ENCODE peak calls at places on chromosomes 11 and 22, in eight cellular contexts. A is pancreas; M is fibroblast of pulmonary artery; X is body of pancreas; Z is AG04450; B is cardiac fibroblast; U is Peyer's patch; G is CD8-positive, alpha-beta T cell. C is an unnamed sample.

GRCh38 chr22:23233746-23234408 is 53.6 kb downstream of the BCR start:
- DNase-seq in A (no peak), M (peak), X (no peak), Z (peak), B (peak), U (no peak), G (no peak), C (no peak)

GRCh38 chr11:119585038-119585666 is 143.8 kb downstream of the NECTIN1 start:
- DNase-seq in A (peak), M (no peak), X (peak), Z (no peak), B (no peak), U (peak), G (no peak), C (peak)

GRCh38 chr22:43789452-43789851 is 22.7 kb downstream of the EFCAB6 start:
- DNase-seq in A (peak), M (peak), X (peak), Z (peak), B (peak), U (no peak), G (no peak), C (peak)

GRCh38 chr11:84673753-84674152 is 953.4 kb downstream of the DLG2 start:
- DNase-seq in A (no peak), M (no peak), X (no peak), Z (no peak), B (no peak), U (no peak), G (no peak), C (peak)

GRCh38 chr22:46674906-46675305 is 54.7 kb downstream of the GRAMD4 start:
- DNase-seq in A (no peak), M (no peak), X (no peak), Z (no peak), B (no peak), U (no peak), G (no peak), C (no peak)

GRCh38 chr11:33317662-33318061 is 60.5 kb downstream of the HIPK3 start:
- DNase-seq in A (no peak), M (no peak), X (no peak), Z (no peak), B (no peak), U (no peak), G (no peak), C (peak)

GRCh38 chr11:61544466-61544865 is 35.9 kb downstream of the LRRC10B start:
- DNase-seq in A (no peak), M (no peak), X (no peak), Z (no peak), B (no peak), U (no peak), G (no peak), C (no peak)

GRCh38 chr11:68749061-68749491 is 2.2 kb downstream of the TESMIN start:
- DNase-seq in A (no peak), M (no peak), X (no peak), Z (no peak), B (peak), U (no peak), G (no peak), C (no peak)

GRCh38 chr11:92376146-92376599 is 151.6 kb downstream of the FAT3 start:
- DNase-seq in A (no peak), M (peak), X (no peak), Z (peak), B (no peak), U (no peak), G (no peak), C (no peak)

GRCh38 chr11:123561046-123561781 is 93.2 kb downstream of the SCN3B start:
- DNase-seq in A (peak), M (peak), X (peak), Z (no peak), B (peak), U (no peak), G (no peak), C (peak)
- H3K4me3 ChIP-seq in A (peak), M (no peak), X (no peak), Z (peak), B (peak), U (peak), G (peak), C (no peak)

DNA sequence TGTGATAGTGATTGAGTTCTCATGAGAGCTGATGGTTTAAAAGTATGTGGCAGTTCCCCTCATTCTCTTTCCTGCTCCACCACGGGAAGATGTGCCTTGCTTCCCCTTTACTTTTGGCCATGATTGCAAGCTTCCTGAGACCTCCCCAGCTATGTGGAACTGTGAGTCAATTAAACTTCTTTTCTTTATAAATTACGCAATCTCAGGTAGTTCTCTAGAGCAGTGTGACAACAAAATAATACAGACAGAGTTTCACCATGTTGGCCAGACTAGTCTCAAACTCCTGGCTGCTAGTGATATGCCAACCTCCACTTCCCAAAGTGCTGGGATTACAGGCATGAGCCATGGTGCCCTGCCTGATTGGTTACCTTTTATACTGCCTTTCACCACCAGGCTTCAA is 755.2 kb downstream of the METTL15 start:
- DNase-seq in A (no peak), M (no peak), X (no peak), Z (no peak), B (no peak), U (no peak), G (no peak), C (peak)
- TF ChIP-seq CTCF in A (no peak), M (no peak), X (no peak), Z (no peak), B (no peak), U (no peak), G (no peak), C (no peak)

DNA sequence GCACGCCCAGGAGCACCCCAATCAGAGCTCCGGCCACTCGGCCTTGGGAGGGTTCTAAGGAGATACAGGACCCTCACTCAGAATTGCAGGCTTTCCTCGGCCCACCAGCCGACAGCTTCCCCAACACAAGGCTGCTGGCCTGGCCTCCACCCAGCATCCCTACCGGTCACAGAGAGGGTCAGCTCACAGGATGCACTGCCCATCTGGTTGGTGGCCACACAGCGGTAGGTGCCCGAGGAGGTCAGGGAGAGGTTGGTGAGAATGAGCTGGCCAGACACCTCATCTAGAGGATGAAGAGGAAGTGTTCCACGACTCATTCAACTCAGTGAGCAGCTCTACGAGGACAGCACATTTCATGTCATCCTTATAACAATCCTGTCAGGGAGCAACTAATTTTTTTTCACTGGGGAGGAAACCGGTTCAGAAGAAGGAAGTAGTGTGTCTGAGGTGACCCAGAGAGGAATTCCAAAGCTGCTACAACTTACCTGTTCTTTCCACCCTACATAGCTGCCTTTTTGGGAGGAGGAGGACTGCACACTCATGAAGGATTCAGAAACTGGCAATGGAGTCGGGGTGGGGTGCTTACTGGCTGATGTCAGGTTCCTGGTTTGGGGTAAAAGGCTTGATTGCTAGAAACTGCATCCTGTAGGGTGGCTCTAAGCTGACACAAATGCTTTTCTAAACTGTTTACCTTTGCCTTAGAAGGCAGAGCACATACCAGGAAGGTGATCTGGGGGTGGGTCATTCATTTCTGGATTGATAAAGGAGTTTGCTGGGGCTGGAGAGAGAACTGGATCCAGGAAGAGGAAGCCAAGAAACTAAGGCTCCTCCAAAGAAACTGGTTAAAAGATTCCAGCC is 3.3 kb downstream of the VSIG2 start:
- DNase-seq in A (no peak), M (no peak), X (no peak), Z (no peak), B (no peak), U (no peak), G (no peak), C (peak)
- H3K4me3 ChIP-seq in A (no peak), M (no peak), X (no peak), Z (no peak), B (no peak), U (no peak), G (no peak), C (no peak)

GRCh38 chr11:123597859-123598258 is 56.6 kb downstream of the SCN3B start:
- DNase-seq in A (no peak), M (no peak), X (no peak), Z (no peak), B (no peak), U (no peak), G (no peak), C (no peak)
- TF ChIP-seq CTCF in A (no peak), M (no peak), X (no peak), Z (no peak), B (peak), U (no peak), G (no peak), C (peak)

GRCh38 chr11:66546966-66547661 is 411 bp downstream of the ACTN3 start:
- DNase-seq in A (no peak), M (no peak), X (no peak), Z (no peak), B (no peak), U (no peak), G (no peak), C (no peak)
- H3K4me3 ChIP-seq in A (peak), M (no peak), X (no peak), Z (no peak), B (no peak), U (peak), G (no peak), C (no peak)

GRCh38 chr22:42270512-42271190 is at the start of gene TCF20:
- DNase-seq in A (peak), M (peak), X (peak), Z (no peak), B (peak), U (peak), G (peak), C (peak)

GRCh38 chr22:42268852-42269406 is 1.5 kb downstream of the TCF20 start:
- DNase-seq in A (no peak), M (no peak), X (peak), Z (no peak), B (no peak), U (no peak), G (no peak), C (no peak)

GRCh38 chr22:42271191-42271813 is 849 bp upstream of the TCF20 start:
- DNase-seq in A (no peak), M (no peak), X (no peak), Z (no peak), B (no peak), U (no peak), G (no peak), C (no peak)

GRCh38 chr22:42270178-42270511 is 308 bp downstream of the TCF20 start:
- DNase-seq in A (peak), M (no peak), X (peak), Z (no peak), B (no peak), U (peak), G (no peak), C (peak)

DNA sequence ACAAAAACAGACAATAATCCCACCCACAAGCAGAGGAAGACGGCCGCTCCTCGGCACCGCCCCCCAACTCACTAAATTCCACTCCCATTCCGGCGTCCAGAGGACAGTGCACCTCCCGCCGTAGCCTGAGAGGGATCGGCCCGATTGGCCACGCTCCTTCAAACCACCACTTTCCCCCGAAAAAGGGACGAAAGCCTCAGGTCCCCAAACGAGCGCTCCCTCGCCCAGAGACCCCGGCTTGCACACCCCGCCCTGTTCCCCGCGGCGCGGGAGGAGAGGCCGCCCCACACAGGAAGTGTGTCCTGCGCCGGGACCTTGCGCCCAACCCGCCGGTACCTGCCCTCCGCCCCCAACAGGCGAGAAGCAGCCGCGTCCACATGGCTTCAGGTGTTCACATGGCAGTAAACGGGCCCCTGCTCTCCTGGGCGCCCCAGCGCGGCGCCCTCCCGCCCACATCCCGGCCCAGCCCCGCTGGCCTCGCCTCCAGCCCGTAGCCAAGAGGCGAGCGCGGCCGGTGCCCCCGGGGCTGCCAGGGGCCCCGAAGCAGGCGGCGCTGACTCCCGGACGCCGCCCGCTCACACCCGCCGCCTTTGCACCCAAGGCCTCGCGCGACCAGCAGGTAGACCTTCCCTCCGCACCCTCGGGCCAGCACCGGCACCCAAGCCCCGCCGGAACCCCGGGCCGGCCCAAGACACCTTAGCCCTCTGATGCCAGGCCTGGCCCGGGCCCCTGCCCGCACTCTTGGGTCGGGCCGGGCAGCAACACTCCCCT is 861 bp downstream of the TCF20 start:
- DNase-seq in A (peak), M (peak), X (peak), Z (no peak), B (peak), U (peak), G (peak), C (peak)
- TF ChIP-seq CTCF in A (no peak), M (no peak), X (peak), Z (no peak), B (no peak), U (peak), G (peak), C (no peak)

DNA sequence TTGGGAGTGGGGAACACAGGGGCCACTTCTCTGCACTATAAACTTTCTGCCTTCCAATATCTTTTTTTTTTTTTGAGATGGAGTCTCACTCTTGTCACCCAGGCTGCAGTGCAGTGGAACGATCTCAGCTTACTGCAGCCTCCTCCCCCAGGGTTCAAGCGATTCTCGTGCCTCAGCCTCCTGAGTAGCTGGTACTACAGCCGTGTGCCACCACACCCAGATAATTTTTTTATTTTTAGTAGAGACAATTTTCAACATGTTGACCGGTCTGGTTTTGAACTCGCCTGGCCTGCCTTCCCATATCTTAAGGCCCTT is 1.7 kb downstream of the SLC3A2 start:
- DNase-seq in A (no peak), M (no peak), X (no peak), Z (no peak), B (no peak), U (no peak), G (no peak), C (no peak)
- H3K4me3 ChIP-seq in A (peak), M (peak), X (peak), Z (peak), B (peak), U (peak), G (peak), C (peak)

GRCh38 chr22:20805972-20806471 is 32.1 kb downstream of the SERPIND1 start:
- DNase-seq in A (no peak), M (peak), X (no peak), Z (no peak), B (peak), U (peak), G (no peak), C (no peak)

GRCh38 chr22:20804650-20805049 is 30.7 kb downstream of the SERPIND1 start:
- DNase-seq in A (no peak), M (no peak), X (no peak), Z (no peak), B (no peak), U (peak), G (no peak), C (no peak)

GRCh38 chr22:20802452-20802851 is 28.5 kb downstream of the SERPIND1 start:
- DNase-seq in A (no peak), M (no peak), X (no peak), Z (no peak), B (no peak), U (no peak), G (no peak), C (no peak)

GRCh38 chr22:20802922-20803553 is 29.1 kb downstream of the SERPIND1 start:
- DNase-seq in A (no peak), M (no peak), X (no peak), Z (no peak), B (no peak), U (peak), G (no peak), C (no peak)

DNA sequence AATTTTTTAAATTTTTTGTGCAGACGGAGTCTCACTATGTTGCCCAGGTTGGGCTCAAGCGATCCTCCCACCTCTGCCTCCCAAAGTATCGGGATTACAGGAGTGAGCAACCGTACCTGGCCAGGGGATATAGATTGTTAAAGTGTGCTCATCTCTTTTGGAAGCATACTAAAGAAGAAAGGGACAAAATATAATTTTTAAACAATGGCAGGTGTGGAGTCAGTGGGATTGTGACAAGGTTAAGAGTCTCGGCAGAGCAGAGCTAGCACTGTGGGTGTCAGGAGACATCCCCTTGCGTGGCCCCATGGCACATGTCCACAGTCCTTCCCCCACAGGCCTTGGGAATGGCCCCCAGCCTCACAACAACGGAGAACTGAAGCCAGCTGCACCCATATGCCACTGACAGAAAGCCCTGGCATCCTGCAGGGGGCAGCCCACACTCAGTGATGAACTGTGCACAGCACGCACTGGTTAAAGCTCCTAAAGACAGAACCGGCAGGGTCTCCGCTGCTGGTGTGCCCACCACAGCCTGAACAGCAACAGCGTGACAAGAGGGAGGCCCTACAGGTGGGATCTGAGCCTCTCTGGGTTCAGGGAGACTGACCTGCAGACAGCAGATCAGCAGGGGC is 29.9 kb downstream of the SERPIND1 start:
- DNase-seq in A (no peak), M (peak), X (no peak), Z (peak), B (peak), U (peak), G (peak), C (peak)
- TF ChIP-seq CTCF in A (no peak), M (peak), X (no peak), Z (peak), B (peak), U (peak), G (no peak), C (peak)

C was measured in epithelial cell of esophagus.